ENCODE peak calls at places on chromosomes 11 and 22, in nine cellular contexts. Q is GM23338, L is heart right ventricle, A is mammary epithelial cell, K is hepatocyte, S is A549, E is suprapubic skin, U is cardiac muscle cell, C is HCT116. O is an unnamed sample. For H3K4me1, the result is how much of the 10 kb centered on the place peaks cover.

GRCh38 chr11:122439911-122440782 is 215.4 kb upstream of the UBASH3B start:
- DNase-seq in S (peak), U (peak), K (peak), A (no peak), E (peak), C (no peak), L (peak), Q (peak), O (no peak)

GRCh38 chr11:122673706-122674105 is 18.2 kb downstream of the UBASH3B start:
- DNase-seq in L (no peak), U (peak), C (no peak), Q (no peak), S (no peak), K (no peak), E (no peak), A (no peak), O (no peak)

GRCh38 chr22:38067771-38068360 is 10.7 kb downstream of the PICK1 start:
- DNase-seq in A (no peak), C (no peak), S (no peak), U (no peak), K (no peak), E (no peak), L (no peak), Q (no peak), O (no peak)

GRCh38 chr22:40265783-40266182 is 80.5 kb upstream of the ADSL start:
- DNase-seq in C (no peak), A (no peak), Q (no peak), K (no peak), E (no peak), U (no peak), S (no peak), L (no peak), O (no peak)

GRCh38 chr11:69380921-69381581 is 87.1 kb downstream of the MYEOV start:
- DNase-seq in C (no peak), S (no peak), Q (no peak), K (no peak), E (peak), A (no peak), L (no peak), U (no peak), O (no peak)

GRCh38 chr22:39148727-39149535 is 3.5 kb downstream of the CBX7 start:
- DNase-seq in S (no peak), Q (peak), U (no peak), K (peak), E (peak), A (no peak), C (no peak), L (no peak), O (no peak)

GRCh38 chr11:32353884-32354283 is 81.5 kb downstream of the WT1 start:
- DNase-seq in L (no peak), Q (no peak), A (no peak), E (no peak), C (no peak), S (no peak), U (peak), K (no peak), O (no peak)

GRCh38 chr11:73387594-73388021 is 11.4 kb downstream of the RELT start:
- DNase-seq in A (no peak), Q (peak), S (no peak), E (no peak), K (no peak), C (no peak), U (no peak), L (no peak), O (no peak)

GRCh38 chr22:37176464-37177061 is 11.5 kb downstream of the C1QTNF6 start:
- DNase-seq in E (peak), C (no peak), L (peak), K (peak), U (peak), Q (no peak), S (no peak), A (no peak), O (no peak)

GRCh38 chr11:36041988-36042606 is 98.2 kb downstream of the LDLRAD3 start:
- DNase-seq in Q (peak), E (no peak), S (no peak), A (no peak), U (peak), K (no peak), L (no peak), C (no peak), O (no peak)

GRCh38 chr11:43908683-43909082 is 28.1 kb downstream of the ALKBH3 start:
- DNase-seq in S (no peak), C (no peak), U (no peak), L (no peak), K (no peak), Q (no peak), E (no peak), A (no peak), O (no peak)

GRCh38 chr11:83303358-83303757 is 17.2 kb upstream of the CCDC90B start:
- DNase-seq in S (no peak), C (no peak), Q (no peak), K (no peak), A (no peak), L (no peak), E (no peak), U (no peak), O (no peak)

GRCh38 chr11:76615950-76616349 is 54.6 kb downstream of the LRRC32 start:
- DNase-seq in U (peak), C (no peak), Q (no peak), L (peak), E (peak), A (no peak), S (no peak), K (no peak), O (no peak)

GRCh38 chr11:40754297-40754696 is 705.2 kb downstream of the LRRC4C start:
- DNase-seq in K (no peak), C (no peak), A (no peak), U (no peak), Q (no peak), L (no peak), E (no peak), S (no peak), O (no peak)

GRCh38 chr11:61980783-61981541 is 13.5 kb upstream of the FTH1 start:
- DNase-seq in K (peak), Q (no peak), E (peak), S (no peak), U (no peak), L (no peak), C (no peak), A (peak), O (no peak)

GRCh38 chr11:2549876-2550605 is 105.2 kb downstream of the KCNQ1 start:
- DNase-seq in Q (no peak), U (peak), K (no peak), E (peak), A (no peak), L (no peak), S (no peak), C (no peak), O (no peak)

GRCh38 chr11:10327254-10327653 is 22.4 kb downstream of the ADM start:
- DNase-seq in K (no peak), L (no peak), C (no peak), A (no peak), Q (no peak), E (no peak), U (peak), S (no peak), O (no peak)

GRCh38 chr22:37123649-37124048 is 14.1 kb upstream of the TMPRSS6 start:
- DNase-seq in Q (no peak), L (no peak), C (no peak), A (no peak), S (no peak), E (no peak), U (no peak), K (no peak), O (no peak)

GRCh38 chr11:66638177-66639065 is at the start of gene RBM4:
- DNase-seq in S (peak), L (peak), A (peak), E (peak), C (peak), Q (peak), U (peak), K (peak), O (peak)

GRCh38 chr11:66636411-66636810 is 2.1 kb upstream of the RBM4 start:
- DNase-seq in U (no peak), C (no peak), K (no peak), Q (no peak), A (no peak), S (no peak), L (no peak), E (no peak), O (no peak)

GRCh38 chr11:66641834-66642233 is 3.3 kb downstream of the RBM4 start:
- DNase-seq in L (no peak), E (no peak), Q (no peak), A (no peak), S (no peak), U (no peak), C (no peak), K (no peak), O (peak)

GRCh38 chr11:66637557-66638176 is 836 bp upstream of the RBM4 start:
- DNase-seq in C (no peak), S (no peak), K (no peak), U (no peak), Q (peak), L (no peak), A (no peak), E (no peak), O (no peak)

DNA sequence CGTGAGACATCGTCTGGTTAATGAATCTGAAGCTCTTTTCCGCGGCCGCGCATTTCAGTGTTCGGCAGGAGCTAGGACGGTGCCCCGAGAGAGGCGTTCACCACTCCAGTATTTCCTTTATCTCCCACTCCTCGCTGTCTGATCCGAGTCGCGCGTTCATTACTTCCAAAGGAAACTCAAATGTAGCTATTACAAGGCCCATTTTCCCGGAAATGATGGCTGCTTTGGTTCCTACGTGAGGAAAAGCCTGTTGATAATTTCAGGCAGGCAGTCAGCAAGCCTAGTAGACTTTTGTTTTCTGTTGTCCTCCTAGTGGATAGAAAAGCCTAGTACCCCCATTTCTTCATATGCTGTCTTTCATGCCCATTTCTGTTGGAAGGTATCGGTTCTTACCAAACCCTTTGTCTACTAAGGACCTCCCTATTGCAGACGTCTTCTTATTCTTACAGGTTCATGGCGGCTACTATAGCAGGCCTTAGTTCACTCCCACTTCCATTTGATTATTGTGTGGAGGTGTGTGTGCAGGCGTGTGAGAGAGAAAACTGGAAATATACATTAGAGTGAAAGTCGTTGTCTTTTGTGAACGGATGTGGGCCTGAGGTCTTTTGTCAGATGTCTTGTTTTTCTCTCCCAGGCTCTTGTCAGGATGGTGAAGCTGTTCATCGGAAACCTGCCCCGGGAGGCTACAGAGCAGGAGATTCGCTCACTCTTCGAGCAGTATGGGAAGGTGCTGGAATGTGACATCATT is 737 bp downstream of the RBM4 start:
- DNase-seq in C (no peak), E (no peak), A (peak), K (peak), S (no peak), Q (peak), U (peak), L (peak), O (no peak)
- H3K4me1 ChIP-seq in C (under half), E (half or more), A (half or more), K (under half), S (under half), Q (under half), U (half or more), L (half or more), O (under half)

GRCh38 chr11:66069715-66070603 is at the start of gene PACS1:
- DNase-seq in C (no peak), L (peak), U (peak), S (peak), K (peak), A (peak), Q (peak), E (peak), O (peak)

GRCh38 chr11:66068154-66068821 is 1.8 kb upstream of the PACS1 start:
- DNase-seq in E (no peak), S (peak), U (peak), K (peak), A (peak), C (peak), L (peak), Q (peak), O (peak)

GRCh38 chr11:66070604-66071325 is 693 bp downstream of the PACS1 start:
- DNase-seq in S (peak), K (peak), U (peak), A (peak), L (peak), C (no peak), Q (peak), E (peak), O (no peak)

GRCh38 chr11:66067640-66068039 is 2.4 kb upstream of the PACS1 start:
- DNase-seq in K (no peak), A (no peak), S (no peak), E (no peak), Q (no peak), C (no peak), L (no peak), U (no peak), O (no peak)

DNA sequence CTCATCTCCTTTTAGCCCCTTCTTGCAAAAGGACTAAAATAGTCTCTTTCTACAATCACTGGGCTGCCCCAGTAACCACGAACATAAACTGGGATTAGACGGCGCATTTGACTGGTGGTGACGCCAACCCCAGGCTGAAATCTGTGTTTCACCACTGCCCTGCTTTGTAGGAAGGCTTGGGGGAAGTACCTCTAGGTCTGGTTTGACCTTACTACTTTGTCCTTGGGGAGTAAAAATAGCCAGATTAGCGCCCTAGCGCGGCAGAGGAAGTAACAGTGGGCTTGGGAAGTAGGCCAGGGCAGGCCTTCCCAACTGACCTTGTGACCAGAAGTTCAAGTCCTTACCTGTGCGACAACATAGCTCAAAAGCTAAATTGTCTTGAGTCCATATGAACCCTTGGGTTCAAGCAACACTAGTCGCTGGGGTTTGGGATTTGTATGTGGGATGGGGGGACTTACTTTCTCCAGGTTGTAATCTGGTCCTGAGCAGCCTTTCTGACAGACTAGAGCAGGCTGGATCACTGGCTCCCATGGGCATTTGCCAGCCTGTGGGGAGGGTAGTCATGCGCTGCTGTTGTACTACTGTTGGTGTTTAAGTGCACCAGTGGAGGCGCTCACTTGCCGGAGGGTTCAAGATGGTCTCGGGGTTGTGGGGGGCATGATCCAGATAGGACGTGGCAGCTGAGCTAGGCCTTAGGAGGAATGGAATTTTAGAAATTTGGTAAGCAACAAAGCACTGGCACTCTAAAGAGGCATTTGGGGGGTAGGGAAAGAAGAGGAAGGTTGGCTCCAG is 953 bp upstream of the PACS1 start:
- DNase-seq in C (no peak), A (peak), L (peak), S (peak), K (peak), E (no peak), U (peak), Q (peak), O (no peak)
- TF ChIP-seq CTCF in C (no peak), A (peak), L (no peak), S (peak), K (no peak), E (no peak), U (peak), Q (peak), O (no peak)

GRCh38 chr11:64007629-64008282 is 21.5 kb downstream of the OTUB1 start:
- DNase-seq in A (no peak), Q (peak), U (peak), C (peak), E (no peak), L (peak), K (peak), S (peak), O (peak)

GRCh38 chr11:64007160-64007628 is 21.0 kb downstream of the OTUB1 start:
- DNase-seq in A (peak), L (no peak), C (no peak), S (peak), U (peak), E (no peak), Q (peak), K (peak), O (no peak)

GRCh38 chr11:64004590-64004984 is 18.3 kb downstream of the OTUB1 start:
- DNase-seq in Q (no peak), L (no peak), U (peak), K (no peak), E (no peak), A (no peak), S (no peak), C (no peak), O (no peak)

GRCh38 chr11:64005691-64006090 is 19.5 kb downstream of the OTUB1 start:
- DNase-seq in Q (no peak), S (no peak), K (no peak), U (no peak), A (no peak), C (no peak), L (no peak), E (no peak), O (no peak)

DNA sequence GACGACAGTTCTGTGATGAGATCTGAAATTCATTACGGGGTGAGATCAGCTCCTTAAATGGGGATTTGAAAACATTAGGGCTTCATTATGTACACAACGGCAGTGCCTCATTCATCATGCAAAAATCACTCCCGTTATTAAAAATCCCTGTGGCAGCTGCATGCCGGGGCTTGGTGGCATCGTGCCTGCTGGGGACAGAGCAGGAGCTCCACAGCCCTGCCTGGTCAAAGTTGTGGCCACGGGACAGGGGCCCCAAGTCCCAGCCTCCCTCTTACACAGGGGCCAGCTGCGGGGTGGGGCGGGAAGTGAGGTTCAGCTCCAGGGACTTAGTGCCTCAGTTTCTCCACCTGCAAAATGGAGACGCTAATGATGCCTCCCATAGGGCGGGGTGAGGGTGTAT is 20.2 kb downstream of the OTUB1 start:
- DNase-seq in Q (no peak), K (no peak), L (no peak), U (no peak), C (no peak), A (no peak), E (no peak), S (no peak), O (no peak)
- H3K4me1 ChIP-seq in Q (under half), K (under half), L (under half), U (under half), C (under half), A (under half), E (under half), S (under half), O (under half)

DNA sequence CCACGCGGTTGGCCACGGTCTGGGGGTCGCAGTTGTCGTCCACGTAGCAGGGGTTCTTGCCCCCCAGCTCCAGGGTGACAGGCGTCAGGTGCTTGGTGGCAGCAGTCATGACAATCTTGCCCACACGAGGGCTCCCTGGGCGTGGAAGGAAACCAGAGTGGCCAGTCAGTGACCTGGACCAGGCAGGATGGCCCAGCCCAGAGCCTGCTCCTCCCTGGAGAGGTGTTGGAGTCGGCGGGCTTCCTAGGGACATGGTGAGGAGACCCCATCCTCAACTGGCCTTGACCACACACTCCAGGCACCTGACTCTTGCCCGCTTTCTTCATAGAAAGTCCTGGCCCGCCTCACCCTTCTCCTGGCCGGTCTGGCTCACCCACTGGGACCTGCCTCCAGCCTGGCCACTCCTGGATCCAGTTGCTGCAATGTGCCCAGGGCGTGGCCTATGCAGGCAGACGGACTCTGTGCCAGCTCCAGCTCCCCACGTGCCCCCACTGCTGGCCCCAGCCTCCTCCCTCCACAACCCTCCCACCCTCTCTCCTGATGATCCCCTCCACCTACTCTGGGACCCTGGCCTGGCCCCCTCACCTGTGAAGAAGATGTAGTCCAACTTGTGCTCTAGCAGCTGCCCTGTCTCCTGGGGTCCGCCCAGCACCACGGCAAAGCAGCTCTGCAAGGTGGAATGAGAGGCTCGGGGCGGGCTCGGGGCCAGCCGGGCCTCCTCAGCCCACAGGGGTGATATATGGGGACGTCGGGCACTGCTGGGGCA is 8.7 kb downstream of the ALDH3B2 start:
- DNase-seq in C (no peak), A (no peak), L (no peak), K (peak), Q (no peak), E (no peak), S (no peak), U (no peak), O (peak)
- TF ChIP-seq CTCF in C (peak), A (no peak), L (peak), K (peak), Q (peak), E (no peak), S (peak), U (no peak), O (peak)

O was measured in lung.